ENCODE peak calls at places on chromosomes 1 and 21, in nine cellular contexts. One of them, this sample, is unnamed.

GRCh38 chr1:231684333-231685244 is 58.0 kb downstream of the DISC1 start:
- DNase-seq in G401: peak
- DNase-seq in NCI-H2171: peak
- DNase-seq in stimulated activated CD8-positive, alpha-beta memory T cell treated with anti-CD3 and anti-CD28 coated beads, Interleukin-2, amount 100 ng/mL, for 1 hour: no peak
- DNase-seq in left lung: no peak
- DNase-seq in T-cell: no peak
- DNase-seq in A549: no peak
- DNase-seq in activated gamma-delta T cell treated with anti-CD3 and anti-CD28 coated beads, Interleukin-2, amount 50 U/mL, for 16 hours: no peak
- DNase-seq in renal cortical epithelial cell: no peak
- DNase-seq in this sample: no peak

GRCh38 chr1:179129702-179130473 is 48.0 kb downstream of the TOR3A start:
- DNase-seq in G401: no peak
- DNase-seq in NCI-H2171: no peak
- DNase-seq in stimulated activated CD8-positive, alpha-beta memory T cell treated with anti-CD3 and anti-CD28 coated beads, Interleukin-2, amount 100 ng/mL, for 1 hour: no peak
- DNase-seq in left lung: no peak
- DNase-seq in T-cell: peak
- DNase-seq in A549: peak
- DNase-seq in activated gamma-delta T cell treated with anti-CD3 and anti-CD28 coated beads, Interleukin-2, amount 50 U/mL, for 16 hours: no peak
- DNase-seq in renal cortical epithelial cell: peak
- DNase-seq in this sample: no peak

GRCh38 chr1:3628445-3628844 is 3.6 kb downstream of the TPRG1L start:
- DNase-seq in G401: no peak
- DNase-seq in NCI-H2171: no peak
- DNase-seq in stimulated activated CD8-positive, alpha-beta memory T cell treated with anti-CD3 and anti-CD28 coated beads, Interleukin-2, amount 100 ng/mL, for 1 hour: no peak
- DNase-seq in left lung: peak
- DNase-seq in T-cell: no peak
- DNase-seq in A549: no peak
- DNase-seq in activated gamma-delta T cell treated with anti-CD3 and anti-CD28 coated beads, Interleukin-2, amount 50 U/mL, for 16 hours: no peak
- DNase-seq in renal cortical epithelial cell: no peak
- DNase-seq in this sample: no peak

GRCh38 chr1:165747632-165748452 is 20.8 kb downstream of the TMCO1 start:
- DNase-seq in G401: no peak
- DNase-seq in NCI-H2171: no peak
- DNase-seq in stimulated activated CD8-positive, alpha-beta memory T cell treated with anti-CD3 and anti-CD28 coated beads, Interleukin-2, amount 100 ng/mL, for 1 hour: no peak
- DNase-seq in left lung: no peak
- DNase-seq in T-cell: no peak
- DNase-seq in A549: no peak
- DNase-seq in activated gamma-delta T cell treated with anti-CD3 and anti-CD28 coated beads, Interleukin-2, amount 50 U/mL, for 16 hours: no peak
- DNase-seq in renal cortical epithelial cell: peak
- DNase-seq in this sample: no peak

GRCh38 chr1:110872745-110873435 is at the start of gene CD53:
- DNase-seq in G401: no peak
- DNase-seq in NCI-H2171: no peak
- DNase-seq in stimulated activated CD8-positive, alpha-beta memory T cell treated with anti-CD3 and anti-CD28 coated beads, Interleukin-2, amount 100 ng/mL, for 1 hour: no peak
- DNase-seq in left lung: no peak
- DNase-seq in T-cell: peak
- DNase-seq in A549: no peak
- DNase-seq in activated gamma-delta T cell treated with anti-CD3 and anti-CD28 coated beads, Interleukin-2, amount 50 U/mL, for 16 hours: peak
- DNase-seq in renal cortical epithelial cell: no peak
- DNase-seq in this sample: no peak

GRCh38 chr1:246096356-246096755 is 410.7 kb downstream of the SMYD3 start:
- DNase-seq in G401: no peak
- DNase-seq in NCI-H2171: no peak
- DNase-seq in stimulated activated CD8-positive, alpha-beta memory T cell treated with anti-CD3 and anti-CD28 coated beads, Interleukin-2, amount 100 ng/mL, for 1 hour: no peak
- DNase-seq in left lung: no peak
- DNase-seq in T-cell: no peak
- DNase-seq in A549: no peak
- DNase-seq in activated gamma-delta T cell treated with anti-CD3 and anti-CD28 coated beads, Interleukin-2, amount 50 U/mL, for 16 hours: no peak
- DNase-seq in renal cortical epithelial cell: no peak
- DNase-seq in this sample: no peak

GRCh38 chr1:154097873-154098272 is 57.0 kb downstream of the NUP210L start:
- DNase-seq in G401: no peak
- DNase-seq in NCI-H2171: no peak
- DNase-seq in stimulated activated CD8-positive, alpha-beta memory T cell treated with anti-CD3 and anti-CD28 coated beads, Interleukin-2, amount 100 ng/mL, for 1 hour: no peak
- DNase-seq in left lung: no peak
- DNase-seq in T-cell: no peak
- DNase-seq in A549: no peak
- DNase-seq in activated gamma-delta T cell treated with anti-CD3 and anti-CD28 coated beads, Interleukin-2, amount 50 U/mL, for 16 hours: no peak
- DNase-seq in renal cortical epithelial cell: no peak
- DNase-seq in this sample: no peak

GRCh38 chr1:160108888-160109662 is 6.5 kb upstream of the ATP1A2 start:
- DNase-seq in G401: peak
- DNase-seq in NCI-H2171: peak
- DNase-seq in stimulated activated CD8-positive, alpha-beta memory T cell treated with anti-CD3 and anti-CD28 coated beads, Interleukin-2, amount 100 ng/mL, for 1 hour: no peak
- DNase-seq in left lung: no peak
- DNase-seq in T-cell: peak
- DNase-seq in A549: peak
- DNase-seq in activated gamma-delta T cell treated with anti-CD3 and anti-CD28 coated beads, Interleukin-2, amount 50 U/mL, for 16 hours: no peak
- DNase-seq in renal cortical epithelial cell: peak
- DNase-seq in this sample: no peak

GRCh38 chr21:36630485-36631206 is 68.3 kb upstream of the SIM2 start:
- DNase-seq in G401: peak
- DNase-seq in NCI-H2171: peak
- DNase-seq in stimulated activated CD8-positive, alpha-beta memory T cell treated with anti-CD3 and anti-CD28 coated beads, Interleukin-2, amount 100 ng/mL, for 1 hour: peak
- DNase-seq in left lung: peak
- DNase-seq in T-cell: peak
- DNase-seq in A549: peak
- DNase-seq in activated gamma-delta T cell treated with anti-CD3 and anti-CD28 coated beads, Interleukin-2, amount 50 U/mL, for 16 hours: peak
- DNase-seq in renal cortical epithelial cell: no peak
- DNase-seq in this sample: peak

GRCh38 chr1:78834201-78834741 is 172.3 kb downstream of the ADGRL4 start:
- DNase-seq in G401: no peak
- DNase-seq in NCI-H2171: no peak
- DNase-seq in stimulated activated CD8-positive, alpha-beta memory T cell treated with anti-CD3 and anti-CD28 coated beads, Interleukin-2, amount 100 ng/mL, for 1 hour: no peak
- DNase-seq in left lung: no peak
- DNase-seq in T-cell: no peak
- DNase-seq in A549: no peak
- DNase-seq in activated gamma-delta T cell treated with anti-CD3 and anti-CD28 coated beads, Interleukin-2, amount 50 U/mL, for 16 hours: no peak
- DNase-seq in renal cortical epithelial cell: peak
- DNase-seq in this sample: no peak